ENCODE peak calls at places on chromosome X, in eight cellular contexts. B, I, V, F, W, M, Z and U are unnamed samples.
A peak's percentile ranks its signal among the peaks of the same experiment; 100 is the strongest.

GRCh38 chrX:118152721-118153120 is 36.1 kb upstream of the KLHL13 start:
- DNase-seq in V (no peak), I (no peak), F (no peak), W (no peak), Z (no peak), B (no peak), M (no peak), U (no peak)

GRCh38 chrX:154401045-154401799 is 3.0 kb downstream of the RPL10 start:
- DNase-seq in Z (no peak), I (no peak), W (no peak), F (no peak), M (no peak), V (no peak), B (no peak), U (no peak)

GRCh38 chrX:103831803-103832544 is at the start of gene RAB9B:
- DNase-seq in M (peak; percentile 68), W (peak; percentile 10), I (peak; percentile 19), B (no peak), F (no peak), Z (peak; percentile 53), V (peak; percentile 10), U (peak; percentile 63)

GRCh38 chrX:107102980-107103379 is 15.6 kb downstream of the RBM41 start:
- DNase-seq in M (no peak), V (no peak), I (no peak), W (no peak), Z (peak; percentile 14), B (no peak), F (no peak), U (no peak)

GRCh38 chrX:51336584-51336983 is 4.0 kb downstream of the NUDT10 start:
- DNase-seq in B (no peak), V (peak; percentile 1), W (peak; percentile 11), M (peak; percentile 0), I (no peak), F (peak; percentile 14), Z (peak; percentile 62), U (peak; percentile 13)

GRCh38 chrX:136183917-136184316 is 36.6 kb downstream of the FHL1 start:
- DNase-seq in B (no peak), Z (peak; percentile 36), I (no peak), V (no peak), F (no peak), M (no peak), W (no peak), U (no peak)

GRCh38 chrX:21802844-21803243 is 36.6 kb upstream of the MBTPS2 start:
- DNase-seq in F (no peak), Z (no peak), I (no peak), M (no peak), V (no peak), W (no peak), B (no peak), U (no peak)

GRCh38 chrX:110022555-110023448 is 19.9 kb downstream of the TMEM164 start:
- DNase-seq in I (no peak), V (no peak), W (no peak), B (no peak), F (no peak), M (no peak), Z (no peak), U (no peak)

GRCh38 chrX:134186362-134187121 is 50.4 kb upstream of the CCDC160 start:
- DNase-seq in W (peak; percentile 44), B (no peak), V (no peak), M (no peak), I (peak; percentile 32), Z (no peak), F (no peak), U (no peak)

GRCh38 chrX:138710866-138711331 is 618 bp downstream of the FGF13 start:
- DNase-seq in I (no peak), V (no peak), W (no peak), B (no peak), M (no peak), F (no peak), Z (peak; percentile 39), U (no peak)

GRCh38 chrX:20374866-20375530 is 108.3 kb upstream of the RPS6KA3 start:
- DNase-seq in V (no peak), B (no peak), M (no peak), W (no peak), F (no peak), Z (peak; percentile 33), I (no peak), U (no peak)

GRCh38 chrX:109954333-109954732 is 48.6 kb upstream of the TMEM164 start:
- DNase-seq in B (no peak), F (no peak), Z (peak; percentile 64), M (no peak), W (no peak), I (no peak), V (no peak), U (no peak)